ENCODE peak calls at places on chromosomes 1 and 21, in nine cellular contexts. L is GM20000, Y is ascending aorta, J is T-helper 9 cell, P is astrocyte of the hippocampus, H is upper lobe of right lung, N is IMR-90, M is HS-5, W is NCI-H345. X is an unnamed sample.
A peak's percentile ranks its signal among the peaks of the same experiment; 100 is the strongest.

GRCh38 chr1:81509619-81510018 is 291.1 kb upstream of the ADGRL2 start:
- DNase-seq in W (no peak), Y (no peak), N (no peak), H (no peak), J (no peak), M (no peak), P (peak; percentile 63), L (no peak), X (peak; percentile 13)

GRCh38 chr1:10378071-10378841 is 20.6 kb upstream of the PGD start:
- DNase-seq in Y (no peak), L (peak; percentile 35), P (peak; percentile 52), N (peak; percentile 95), W (no peak), J (no peak), H (peak; percentile 77), M (peak; percentile 68), X (peak; percentile 91)

GRCh38 chr1:91693542-91693941 is 192.4 kb downstream of the TGFBR3 start:
- DNase-seq in Y (peak; percentile 51), N (peak; percentile 61), H (no peak), L (no peak), W (no peak), P (no peak), J (no peak), M (peak; percentile 26), X (no peak)

GRCh38 chr21:43986544-43987451 is 25.3 kb upstream of the TRAPPC10 start:
- DNase-seq in N (no peak), J (no peak), L (no peak), P (no peak), W (no peak), Y (no peak), H (no peak), M (no peak), X (no peak)

GRCh38 chr1:233372218-233373125 is 44.9 kb downstream of the MAP3K21 start:
- DNase-seq in M (no peak), J (no peak), Y (no peak), N (no peak), H (no peak), W (no peak), P (peak; percentile 76), L (no peak), X (no peak)

GRCh38 chr1:229843627-229844238 is 217.7 kb downstream of the URB2 start:
- DNase-seq in W (peak; percentile 42), L (no peak), Y (no peak), P (no peak), M (no peak), J (no peak), N (no peak), H (no peak), X (peak; percentile 23)

GRCh38 chr1:207820568-207821463 is 69.0 kb downstream of the CD46 start:
- DNase-seq in J (no peak), M (no peak), Y (no peak), W (no peak), L (no peak), H (peak; percentile 57), N (no peak), P (no peak), X (no peak)

GRCh38 chr1:87368907-87369306 is 40.2 kb downstream of the LMO4 start:
- DNase-seq in M (no peak), W (no peak), Y (no peak), L (no peak), P (no peak), H (no peak), N (no peak), J (no peak), X (no peak)

GRCh38 chr1:244049142-244049968 is 1.7 kb upstream of the ZBTB18 start:
- DNase-seq in J (peak; percentile 40), W (peak; percentile 40), H (peak; percentile 77), P (peak; percentile 61), N (no peak), M (no peak), L (peak; percentile 66), Y (no peak), X (peak; percentile 18)

GRCh38 chr1:7009741-7010525 is 224.7 kb downstream of the CAMTA1 start:
- DNase-seq in W (no peak), N (no peak), H (no peak), Y (no peak), P (no peak), L (no peak), M (no peak), J (no peak), X (no peak)

GRCh38 chr1:5232537-5232936 is 578.1 kb downstream of the AJAP1 start:
- DNase-seq in P (no peak), H (no peak), M (no peak), L (no peak), W (no peak), J (no peak), N (no peak), Y (no peak), X (no peak)

GRCh38 chr1:114002492-114003290 is 23.4 kb downstream of the OLFML3 start:
- DNase-seq in M (no peak), J (no peak), W (no peak), P (no peak), N (no peak), Y (no peak), H (no peak), L (no peak), X (no peak)

GRCh38 chr21:45152265-45152746 is 77.9 kb downstream of the ADARB1 start:
- DNase-seq in P (peak; percentile 80), J (peak; percentile 42), W (no peak), L (peak; percentile 82), H (peak; percentile 76), M (no peak), N (no peak), Y (no peak), X (peak; percentile 48)

GRCh38 chr1:89953072-89953626 is 41.8 kb upstream of the ZNF326 start:
- DNase-seq in N (peak; percentile 92), H (no peak), M (peak; percentile 95), Y (no peak), P (peak; percentile 91), L (peak; percentile 35), J (no peak), W (no peak), X (peak; percentile 56)

GRCh38 chr1:231340328-231341013 is 2.4 kb downstream of the SPRTN start:
- DNase-seq in Y (no peak), M (no peak), H (no peak), L (no peak), N (no peak), W (no peak), J (no peak), P (no peak), X (no peak)

GRCh38 chr21:36710729-36711048 is 11.8 kb downstream of the SIM2 start:
- DNase-seq in M (no peak), L (no peak), H (peak; percentile 62), P (no peak), N (no peak), Y (no peak), W (no peak), J (no peak), X (peak; percentile 29)

GRCh38 chr1:115402753-115403184 is 64.7 kb upstream of the NGF start:
- DNase-seq in J (no peak), W (no peak), H (no peak), M (no peak), Y (no peak), P (peak; percentile 34), L (no peak), N (no peak), X (no peak)

GRCh38 chr21:44887807-44888580 is 14.5 kb upstream of the PTTG1IP start:
- DNase-seq in Y (no peak), M (no peak), N (no peak), L (no peak), J (no peak), H (no peak), P (no peak), W (no peak), X (no peak)

GRCh38 chr1:56838726-56839125 is 15.9 kb upstream of the C8A start:
- DNase-seq in M (no peak), N (peak; percentile 46), H (no peak), P (no peak), W (no peak), L (no peak), J (no peak), Y (no peak), X (peak; percentile 26)

GRCh38 chr1:221439008-221439733 is 302.7 kb downstream of the DUSP10 start:
- DNase-seq in N (peak; percentile 96), M (peak; percentile 92), H (no peak), P (peak; percentile 69), J (peak; percentile 16), L (no peak), Y (no peak), W (no peak), X (no peak)

GRCh38 chr1:166330096-166330495 is 163.3 kb upstream of the FAM78B start:
- DNase-seq in W (no peak), P (no peak), N (no peak), J (no peak), H (no peak), Y (no peak), L (no peak), M (no peak), X (peak; percentile 10)

GRCh38 chr1:151988405-151988851 is 5.2 kb downstream of the S100A10 start:
- DNase-seq in L (no peak), J (no peak), M (peak; percentile 93), N (peak; percentile 74), P (peak; percentile 90), W (no peak), Y (no peak), H (no peak), X (peak; percentile 85)